ENCODE peak calls at places on chromosomes 1 and 21, in five cellular contexts. U is foreskin fibroblast, Y is IMR-90, H is left ventricle myocardium inferior, X is GM12878. B is an unnamed sample.

GRCh38 chr1:19309123-19309813 is 2.7 kb downstream of the AKR7A2 start:
- DNase-seq in X (no peak), U (peak; percentile 89), Y (peak; percentile 93), H (no peak), B (no peak)

GRCh38 chr1:19079541-19079940 is 123.1 kb upstream of the IFFO2 start:
- DNase-seq in X (no peak), H (no peak), Y (no peak), U (no peak), B (no peak)

GRCh38 chr1:70863256-70863655 is 184.4 kb downstream of the PTGER3 start:
- DNase-seq in X (no peak), Y (no peak), H (no peak), U (no peak), B (no peak)

GRCh38 chr1:68183895-68184294 is 48.4 kb downstream of the WLS start:
- DNase-seq in Y (no peak), X (no peak), H (no peak), U (no peak), B (no peak)

GRCh38 chr1:201266774-201267173 is 16.5 kb upstream of the PKP1 start:
- DNase-seq in U (peak; percentile 93), Y (peak; percentile 95), X (no peak), H (no peak), B (no peak)

GRCh38 chr1:188425687-188426086 is 1596.9 kb downstream of the PLA2G4A start:
- DNase-seq in U (peak; percentile 64), X (no peak), H (no peak), Y (peak; percentile 94), B (no peak)

GRCh38 chr1:180893614-180894013 is 19.1 kb upstream of the KIAA1614 start:
- DNase-seq in Y (no peak), U (peak; percentile 22), X (no peak), H (no peak), B (no peak)

GRCh38 chr1:18855573-18855972 is 3.9 kb downstream of the TAS1R2 start:
- DNase-seq in H (no peak), U (no peak), X (no peak), Y (no peak), B (no peak)

GRCh38 chr1:17189632-17190525 is 15.0 kb upstream of the PADI1 start:
- DNase-seq in Y (peak; percentile 92), X (no peak), U (peak; percentile 94), H (no peak), B (no peak)

GRCh38 chr1:8133190-8133589 is 107.1 kb upstream of the ERRFI1 start:
- DNase-seq in U (peak; percentile 59), X (no peak), H (no peak), Y (no peak), B (no peak)

GRCh38 chr1:233244183-233244582 is 51.3 kb downstream of the PCNX2 start:
- DNase-seq in Y (peak; percentile 61), H (no peak), U (peak; percentile 60), X (no peak), B (no peak)

GRCh38 chr21:31977816-31978215 is 105.0 kb downstream of the HUNK start:
- DNase-seq in Y (no peak), U (no peak), X (no peak), H (no peak), B (no peak)

GRCh38 chr1:226761322-226761721 is 22.2 kb upstream of the ITPKB start:
- DNase-seq in U (no peak), H (no peak), X (no peak), Y (no peak), B (no peak)

GRCh38 chr1:21855257-21856096 is 43.4 kb downstream of the LDLRAD2 start:
- DNase-seq in X (no peak), Y (no peak), H (no peak), U (peak; percentile 25), B (peak; percentile 91)

GRCh38 chr1:182990413-182991144 is 32.6 kb upstream of the LAMC1 start:
- DNase-seq in H (no peak), Y (peak; percentile 78), X (no peak), U (peak; percentile 80), B (no peak)

GRCh38 chr1:157944666-157945280 is 48.7 kb upstream of the KIRREL1 start:
- DNase-seq in Y (no peak), X (no peak), H (no peak), U (no peak), B (no peak)

GRCh38 chr1:170010443-170010842 is 64.1 kb downstream of the KIFAP3 start:
- DNase-seq in H (no peak), Y (peak; percentile 55), U (peak; percentile 72), X (no peak), B (no peak)

GRCh38 chr1:234408757-234409156 is 35.5 kb downstream of the COA6 start:
- DNase-seq in U (no peak), Y (no peak), X (no peak), H (no peak), B (no peak)

GRCh38 chr1:234412830-234413229 is 39.6 kb downstream of the COA6 start:
- DNase-seq in H (no peak), U (no peak), Y (no peak), X (no peak), B (no peak)

GRCh38 chr1:234406871-234407270 is 33.6 kb downstream of the COA6 start:
- DNase-seq in H (no peak), X (no peak), U (no peak), Y (peak; percentile 8), B (no peak)

GRCh38 chr1:234405676-234406075 is 32.4 kb downstream of the COA6 start:
- DNase-seq in X (no peak), Y (no peak), H (no peak), U (no peak), B (no peak)

GRCh38 chr1:234409328-234409727 is 36.1 kb downstream of the COA6 start:
- DNase-seq in U (peak; percentile 22), Y (peak; percentile 8), X (no peak), H (no peak), B (no peak)
- TF ChIP-seq CTCF in U (no peak), Y (no peak), X (no peak), H (no peak), B (peak; percentile 33)

GRCh38 chr1:155946633-155947219 is 5.3 kb downstream of the RXFP4 start:
- DNase-seq in Y (no peak), U (no peak), X (no peak), H (no peak), B (no peak)
- TF ChIP-seq CTCF in Y (no peak), U (no peak), X (no peak), H (no peak), B (no peak)

GRCh38 chr1:84264961-84265360 is 36.5 kb upstream of the SAMD13 start:
- DNase-seq in Y (no peak), H (no peak), U (no peak), X (no peak), B (no peak)
- TF ChIP-seq CTCF in Y (no peak), H (no peak), U (no peak), X (no peak), B (no peak)

DNA sequence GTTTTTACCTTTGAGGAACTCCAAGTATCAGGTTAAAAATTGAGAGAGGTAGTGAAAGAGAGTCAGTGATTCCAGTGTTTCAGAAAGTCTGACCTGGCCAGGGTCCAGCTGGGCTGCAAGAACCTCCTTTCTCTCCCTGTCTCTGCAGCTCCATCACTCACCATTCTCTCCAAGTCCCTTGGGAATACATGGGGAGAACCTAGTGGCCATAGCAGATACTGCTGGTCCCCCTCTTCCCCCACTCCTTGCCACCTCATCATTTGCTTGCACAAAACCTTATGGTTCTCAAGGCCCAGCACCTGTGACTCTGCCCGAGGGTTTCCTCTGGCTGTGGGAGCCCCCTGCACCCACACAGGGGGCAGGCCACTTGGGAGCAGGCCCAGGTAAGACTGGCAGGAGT is 279.5 kb downstream of the KIF26B start:
- DNase-seq in Y (no peak), U (no peak), H (no peak), X (no peak), B (no peak)
- TF ChIP-seq CTCF in Y (no peak), U (no peak), H (no peak), X (no peak), B (peak; percentile 14)

DNA sequence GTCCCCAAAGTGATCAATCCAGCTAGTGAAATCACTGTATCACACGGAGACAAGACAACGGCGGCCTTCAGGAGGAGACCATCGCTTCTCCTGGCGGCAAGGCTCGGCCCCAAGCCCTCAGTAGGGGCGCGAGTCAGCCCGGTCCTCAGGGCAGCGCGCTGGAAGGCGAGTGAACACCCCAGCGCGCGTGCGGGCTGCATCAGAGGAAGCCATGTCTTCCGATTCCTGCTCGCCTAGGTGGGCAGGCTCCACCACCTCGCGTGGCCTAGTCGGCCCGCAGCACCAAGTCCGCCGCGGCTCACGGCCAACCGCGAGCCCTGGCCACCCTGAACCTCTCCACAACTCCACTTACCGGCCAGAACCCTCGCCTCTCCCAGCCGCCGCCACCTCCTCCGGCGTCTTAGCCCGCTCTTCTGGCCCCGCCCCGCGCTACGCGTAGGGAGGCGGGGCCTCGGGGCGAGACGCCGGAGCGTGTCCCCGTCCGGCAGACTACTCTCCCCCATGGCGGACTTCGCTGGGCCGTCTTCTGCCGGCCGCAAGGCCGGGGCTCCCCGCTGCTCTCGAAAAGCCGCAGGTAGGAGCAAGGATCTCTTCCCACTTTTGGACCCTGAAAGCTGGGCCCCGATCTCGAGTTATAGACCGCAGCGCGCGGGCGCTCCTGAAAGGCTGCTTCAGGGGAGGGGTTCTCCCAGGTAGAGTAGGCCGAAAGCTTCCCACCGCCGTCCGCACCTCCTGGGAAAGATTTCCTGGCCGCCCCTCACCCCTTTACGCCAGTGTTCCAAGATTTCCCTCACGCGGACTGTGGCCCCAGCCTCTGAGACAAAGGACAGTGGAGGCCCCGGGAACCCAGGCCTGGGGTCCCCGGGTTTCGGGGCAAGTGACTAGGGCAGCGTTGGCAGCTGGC is at the start of the genes GLMN and RPAP2:
- DNase-seq in X (peak; percentile 45), H (peak; percentile 80), U (peak; percentile 94), Y (peak; percentile 81), B (peak; percentile 92)
- TF ChIP-seq CTCF in X (no peak), H (peak; percentile 38), U (no peak), Y (peak; percentile 16), B (peak; percentile 69)

GRCh38 chr1:82604524-82604923 is 803.8 kb downstream of the ADGRL2 start:
- DNase-seq in U (no peak), X (no peak), Y (no peak), H (no peak), B (no peak)
- TF ChIP-seq CTCF in U (no peak), X (no peak), Y (no peak), H (no peak), B (peak; percentile 15)

GRCh38 chr1:85911742-85912141 is 203.5 kb upstream of the ZNHIT6 start:
- DNase-seq in X (no peak), U (peak; percentile 29), H (no peak), Y (peak; percentile 4), B (no peak)
- TF ChIP-seq CTCF in X (peak; percentile 12), U (peak; percentile 25), H (no peak), Y (peak; percentile 41), B (peak; percentile 68)

GRCh38 chr1:81803423-81804103 is 2.8 kb downstream of the ADGRL2 start:
- DNase-seq in U (peak; percentile 72), X (no peak), H (no peak), Y (peak; percentile 2), B (no peak)

GRCh38 chr1:81801032-81801833 is 499 bp downstream of the ADGRL2 start:
- DNase-seq in U (peak; percentile 95), Y (peak; percentile 88), H (peak; percentile 80), X (no peak), B (peak; percentile 89)

GRCh38 chr1:81801834-81802531 is 1.2 kb downstream of the ADGRL2 start:
- DNase-seq in X (no peak), U (peak; percentile 76), Y (peak; percentile 40), H (peak; percentile 29), B (no peak)

GRCh38 chr1:81804320-81804719 is 3.6 kb downstream of the ADGRL2 start:
- DNase-seq in H (no peak), U (no peak), X (no peak), Y (no peak), B (no peak)

GRCh38 chr1:81802601-81803422 is 2.1 kb downstream of the ADGRL2 start:
- DNase-seq in U (peak; percentile 89), H (peak; percentile 80), X (no peak), Y (peak; percentile 33), B (peak; percentile 94)
- TF ChIP-seq CTCF in U (peak; percentile 49), H (peak; percentile 72), X (no peak), Y (peak; percentile 52), B (peak; percentile 82)